ENCODE peak calls at places on chromosomes 16 and 17, in seven cellular contexts. D is esophagus muscularis mucosa; Y is left lung; S is CD8-positive, alpha-beta T cell; B is fibroblast of pulmonary artery; P is suprapubic skin; M is body of pancreas. U is an unnamed sample.

GRCh38 chr17:30093463-30094147 is 23.0 kb upstream of the NSRP1 start:
- DNase-seq in D (peak), Y (no peak), S (peak), B (peak), P (no peak), M (peak), U (peak)

GRCh38 chr16:6682142-6682811 is 650.4 kb upstream of the RBFOX1 start:
- DNase-seq in D (peak), Y (no peak), S (no peak), B (no peak), P (no peak), M (peak), U (peak)

GRCh38 chr16:17302620-17303019 is 168.1 kb downstream of the XYLT1 start:
- DNase-seq in D (no peak), Y (no peak), S (no peak), B (no peak), P (no peak), M (no peak), U (no peak)

GRCh38 chr17:17326275-17326875 is 23.2 kb downstream of the NT5M start:
- DNase-seq in D (no peak), Y (no peak), S (no peak), B (no peak), P (peak), M (no peak), U (no peak)

GRCh38 chr16:71459510-71459909 is 2.5 kb downstream of the ZNF23 start:
- DNase-seq in D (no peak), Y (no peak), S (no peak), B (no peak), P (no peak), M (no peak), U (no peak)

GRCh38 chr16:23587726-23588125 is 8.4 kb downstream of the NDUFAB1 start:
- DNase-seq in D (no peak), Y (no peak), S (no peak), B (peak), P (no peak), M (no peak), U (no peak)

GRCh38 chr17:80002242-80002641 is 33.4 kb downstream of the TBC1D16 start:
- DNase-seq in D (no peak), Y (no peak), S (no peak), B (no peak), P (no peak), M (no peak), U (no peak)

GRCh38 chr16:30437511-30438046 is 7.7 kb upstream of the DCTPP1 start:
- DNase-seq in D (no peak), Y (peak), S (no peak), B (no peak), P (no peak), M (no peak), U (no peak)

GRCh38 chr16:69320731-69321073 is 9.6 kb downstream of the VPS4A start:
- DNase-seq in D (no peak), Y (no peak), S (no peak), B (no peak), P (no peak), M (peak), U (no peak)

GRCh38 chr17:61403846-61404701 is 4.4 kb downstream of the TBX2 start:
- DNase-seq in D (no peak), Y (peak), S (no peak), B (no peak), P (no peak), M (no peak), U (no peak)

GRCh38 chr17:78351449-78352006 is 8.3 kb downstream of the SOCS3 start:
- DNase-seq in D (peak), Y (peak), S (no peak), B (peak), P (peak), M (peak), U (no peak)

GRCh38 chr17:83178533-83179201 is 99.3 kb downstream of the METRNL start:
- DNase-seq in D (peak), Y (peak), S (no peak), B (no peak), P (no peak), M (peak), U (no peak)

GRCh38 chr16:54503436-54503835 is 216.8 kb upstream of the IRX3 start:
- DNase-seq in D (no peak), Y (no peak), S (no peak), B (peak), P (no peak), M (no peak), U (no peak)

GRCh38 chr16:9647981-9648701 is 534.1 kb downstream of the GRIN2A start:
- DNase-seq in D (peak), Y (no peak), S (no peak), B (peak), P (no peak), M (peak), U (peak)

GRCh38 chr17:61458000-61458399 is 5.8 kb downstream of the TBX4 start:
- DNase-seq in D (no peak), Y (no peak), S (no peak), B (no peak), P (no peak), M (no peak), U (no peak)

GRCh38 chr17:36611345-36612072 is 10.1 kb downstream of the MRM1 start:
- DNase-seq in D (no peak), Y (no peak), S (no peak), B (peak), P (no peak), M (no peak), U (no peak)

GRCh38 chr17:80656590-80656989 is 112.0 kb downstream of the RPTOR start:
- DNase-seq in D (no peak), Y (no peak), S (no peak), B (no peak), P (no peak), M (no peak), U (peak)

GRCh38 chr17:79630120-79630519 is 19.3 kb upstream of the RBFOX3 start:
- DNase-seq in D (no peak), Y (peak), S (no peak), B (no peak), P (peak), M (no peak), U (no peak)

DNA sequence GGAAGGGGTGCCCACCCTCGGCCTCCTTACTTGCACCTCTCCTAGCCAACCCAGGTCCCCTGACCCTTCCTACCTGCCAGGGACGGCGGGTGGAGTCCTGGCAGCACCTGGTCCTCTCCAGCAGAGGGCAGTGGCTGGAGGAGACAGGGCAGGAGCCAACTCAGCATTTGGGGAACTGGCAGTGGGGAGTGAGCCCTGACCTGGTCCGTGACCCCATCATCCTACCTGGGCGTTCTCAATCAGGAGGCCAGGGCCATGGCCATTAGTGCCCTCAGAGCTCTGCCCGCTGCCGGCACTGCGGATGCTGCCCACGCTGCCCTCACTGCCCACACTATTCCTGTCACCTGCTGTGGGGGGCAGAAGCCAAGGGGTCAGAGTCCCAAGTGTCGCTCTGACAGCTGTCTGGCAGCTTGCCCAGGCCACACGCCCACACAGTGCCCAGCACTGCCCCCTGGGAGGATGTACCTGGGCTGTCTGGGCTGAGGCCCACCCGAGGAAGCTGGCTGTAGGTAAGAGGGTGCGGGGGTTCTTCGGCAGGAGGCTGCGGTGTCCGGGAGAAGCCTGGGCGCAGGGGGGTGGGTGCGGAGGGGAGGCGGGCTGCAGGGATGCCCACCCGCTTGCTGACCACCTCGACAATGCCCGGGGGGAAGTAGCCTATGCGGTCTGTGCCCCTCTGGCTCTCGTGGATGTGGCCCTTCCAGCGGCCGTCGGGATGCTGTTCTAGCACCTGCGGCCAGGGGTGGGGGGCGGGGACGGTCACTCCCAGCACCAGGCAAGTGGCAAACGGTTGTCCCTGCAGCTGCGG is 10.8 kb downstream of the CASKIN2 start:
- DNase-seq in D (no peak), Y (no peak), S (no peak), B (no peak), P (no peak), M (peak), U (peak)
- TF ChIP-seq CTCF in D (peak), Y (peak), S (peak), B (peak), P (no peak), M (peak), U (peak)

GRCh38 chr17:1870592-1870991 is 40.8 kb downstream of the RPA1 start:
- DNase-seq in D (no peak), Y (no peak), S (no peak), B (no peak), P (no peak), M (no peak), U (peak)
- H3K4me3 ChIP-seq in D (no peak), Y (no peak), S (peak), B (no peak), P (no peak), M (no peak), U (no peak)

DNA sequence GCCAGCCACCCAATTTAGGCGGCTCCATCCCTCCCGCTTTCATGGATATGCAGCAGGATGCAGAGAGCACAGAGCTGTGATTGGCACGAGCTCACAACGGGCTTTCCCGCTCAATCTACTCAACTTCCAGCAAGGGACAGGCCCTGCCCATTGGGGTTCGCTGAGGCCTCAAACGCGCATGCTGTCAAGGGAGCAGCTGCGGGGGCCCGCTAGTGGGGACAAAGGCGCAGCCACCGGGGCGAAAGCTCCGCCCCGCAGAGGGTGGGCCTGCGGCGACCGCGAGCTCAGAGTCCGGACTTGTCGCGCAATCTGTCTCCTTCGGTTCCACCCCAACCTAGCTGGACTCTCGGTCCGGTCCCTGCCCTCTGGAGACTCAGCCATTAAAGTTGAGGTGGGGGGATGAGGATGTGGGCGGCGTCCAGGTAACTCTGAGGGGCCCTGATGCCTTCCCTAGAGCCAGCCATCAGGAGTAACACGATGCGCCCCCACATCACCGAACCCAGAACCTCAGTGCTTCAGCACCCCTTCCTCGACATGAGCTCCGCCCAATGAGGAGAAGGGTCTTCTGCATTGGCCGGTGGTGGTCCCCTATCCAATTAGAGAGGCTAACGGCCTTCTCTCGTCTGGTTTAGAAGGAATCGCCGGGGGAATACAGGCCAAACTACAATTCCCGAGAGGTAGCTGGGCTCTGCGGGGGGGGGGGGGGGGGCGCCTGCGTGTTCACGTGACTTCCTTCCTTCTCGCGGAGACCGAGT is 489 bp upstream of the NFATC3 start:
- DNase-seq in D (peak), Y (peak), S (peak), B (peak), P (peak), M (peak), U (peak)
- TF ChIP-seq CTCF in D (peak), Y (no peak), S (no peak), B (no peak), P (no peak), M (peak), U (peak)

GRCh38 chr17:10730956-10731879 is 1.4 kb upstream of the TMEM220 start:
- DNase-seq in D (no peak), Y (no peak), S (no peak), B (no peak), P (no peak), M (no peak), U (no peak)
- H3K4me3 ChIP-seq in D (peak), Y (no peak), S (no peak), B (peak), P (peak), M (no peak), U (no peak)

GRCh38 chr16:27356794-27357193 is 43.0 kb downstream of the IL4R start:
- DNase-seq in D (no peak), Y (no peak), S (no peak), B (no peak), P (no peak), M (no peak), U (no peak)

GRCh38 chr16:27352026-27352425 is 38.3 kb downstream of the IL4R start:
- DNase-seq in D (no peak), Y (no peak), S (no peak), B (no peak), P (no peak), M (no peak), U (no peak)

GRCh38 chr16:27353853-27354252 is 40.1 kb downstream of the IL4R start:
- DNase-seq in D (no peak), Y (no peak), S (no peak), B (no peak), P (no peak), M (no peak), U (no peak)

GRCh38 chr16:27359051-27359450 is 42.9 kb upstream of the IL21R start:
- DNase-seq in D (no peak), Y (no peak), S (no peak), B (peak), P (no peak), M (no peak), U (no peak)

DNA sequence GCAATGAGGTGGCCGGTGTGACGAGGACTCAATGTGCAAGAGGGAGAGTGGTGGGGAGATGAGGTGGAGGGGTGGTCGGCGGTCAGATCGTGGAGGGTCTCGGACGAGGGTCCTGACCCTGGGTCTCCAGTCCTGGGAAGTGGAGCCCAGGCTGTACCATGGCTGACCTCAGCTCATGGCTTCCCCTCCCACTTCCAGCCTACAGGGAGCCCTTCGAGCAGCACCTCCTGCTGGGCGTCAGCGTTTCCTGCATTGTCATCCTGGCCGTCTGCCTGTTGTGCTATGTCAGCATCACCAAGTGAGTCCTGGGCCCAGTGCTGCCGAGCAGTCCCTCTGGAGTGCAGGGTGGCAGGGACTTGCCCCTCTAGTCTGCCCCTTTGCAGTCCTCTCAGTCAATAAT is 41.8 kb downstream of the IL4R start:
- DNase-seq in D (no peak), Y (no peak), S (peak), B (peak), P (no peak), M (peak), U (peak)
- TF ChIP-seq CTCF in D (peak), Y (no peak), S (peak), B (peak), P (no peak), M (no peak), U (peak)

GRCh38 chr16:11253995-11254912 is 1.8 kb downstream of the SOCS1 start:
- DNase-seq in D (no peak), Y (peak), S (no peak), B (no peak), P (no peak), M (no peak), U (peak)

GRCh38 chr16:11252482-11252931 is 3.5 kb downstream of the SOCS1 start:
- DNase-seq in D (no peak), Y (no peak), S (no peak), B (no peak), P (no peak), M (no peak), U (no peak)

GRCh38 chr16:11251525-11252481 is 4.2 kb downstream of the SOCS1 start:
- DNase-seq in D (no peak), Y (peak), S (peak), B (peak), P (no peak), M (peak), U (peak)

GRCh38 chr16:11254913-11255736 is 879 bp downstream of the SOCS1 start:
- DNase-seq in D (no peak), Y (peak), S (peak), B (peak), P (no peak), M (peak), U (peak)

GRCh38 chr16:11253009-11253994 is 2.7 kb downstream of the SOCS1 start:
- DNase-seq in D (no peak), Y (no peak), S (no peak), B (no peak), P (no peak), M (no peak), U (peak)
- H3K4me3 ChIP-seq in D (peak), Y (peak), S (peak), B (peak), P (peak), M (no peak), U (peak)

GRCh38 chr16:81531415-81531814 is 86.8 kb downstream of the CMIP start:
- DNase-seq in D (no peak), Y (peak), S (no peak), B (no peak), P (no peak), M (no peak), U (no peak)

GRCh38 chr16:81532491-81533174 is 88.0 kb downstream of the CMIP start:
- DNase-seq in D (no peak), Y (peak), S (no peak), B (no peak), P (no peak), M (peak), U (no peak)

GRCh38 chr16:81530814-81531213 is 86.2 kb downstream of the CMIP start:
- DNase-seq in D (no peak), Y (no peak), S (no peak), B (no peak), P (no peak), M (no peak), U (no peak)

GRCh38 chr16:81535679-81536360 is 91.2 kb downstream of the CMIP start:
- DNase-seq in D (no peak), Y (no peak), S (no peak), B (no peak), P (no peak), M (no peak), U (no peak)

DNA sequence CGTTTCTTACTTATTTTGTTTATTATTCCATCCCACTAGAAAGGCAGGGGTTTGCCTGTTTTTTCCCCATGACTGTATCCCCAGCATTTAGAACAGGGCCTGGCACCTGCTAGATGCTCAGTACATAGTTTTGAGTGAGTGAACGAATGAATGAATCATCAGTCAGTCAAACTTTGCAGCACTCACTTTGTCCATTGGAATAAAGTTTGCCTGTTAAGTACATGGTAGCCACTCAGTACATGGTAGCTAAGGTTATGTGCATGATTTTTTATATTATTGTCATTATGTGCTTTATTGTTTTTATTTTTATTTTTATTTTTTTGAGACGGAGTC is 88.5 kb downstream of the CMIP start:
- DNase-seq in D (no peak), Y (no peak), S (no peak), B (no peak), P (no peak), M (no peak), U (no peak)
- TF ChIP-seq CTCF in D (no peak), Y (no peak), S (no peak), B (no peak), P (no peak), M (no peak), U (no peak)

GRCh38 chr17:28898261-28898955 is 875 bp upstream of the FLOT2 start:
- DNase-seq in D (no peak), Y (no peak), S (no peak), B (no peak), P (peak), M (no peak), U (no peak)
- H3K4me3 ChIP-seq in D (peak), Y (peak), S (peak), B (no peak), P (peak), M (no peak), U (peak)

GRCh38 chr16:89374393-89374948 is 115.9 kb downstream of the ANKRD11 start:
- DNase-seq in D (no peak), Y (no peak), S (no peak), B (no peak), P (no peak), M (no peak), U (no peak)
- TF ChIP-seq CTCF in D (no peak), Y (no peak), S (no peak), B (no peak), P (no peak), M (no peak), U (no peak)